ENCODE peak calls at places on chromosome 9, in eight cellular contexts. Z is GM03348; B is substantia nigra; L is SJSA1; G is activated T-helper 1 cell treated with anti-CD3 and anti-CD28 coated beads, Interleukin-2, amount 50 U/mL, for 16 hours; H is SIG-M5; A is NCI-H226; Y is COLO829. W is an unnamed sample.

GRCh38 chr9:18362901-18363685 is 110.9 kb upstream of the ADAMTSL1 start:
- DNase-seq in Z (no peak), B (no peak), L (peak; percentile 1), G (no peak), H (no peak), A (no peak), Y (no peak), W (no peak)

GRCh38 chr9:103301051-103301450 is 305.9 kb downstream of the CYLC2 start:
- DNase-seq in Z (no peak), B (no peak), L (no peak), G (no peak), H (no peak), A (peak; percentile 72), Y (no peak), W (no peak)

GRCh38 chr9:89928106-89928505 is 323.3 kb downstream of the GADD45G start:
- DNase-seq in Z (no peak), B (no peak), L (no peak), G (no peak), H (no peak), A (no peak), Y (no peak), W (no peak)

GRCh38 chr9:87714819-87715218 is 11.1 kb upstream of the CTSL start:
- DNase-seq in Z (peak; percentile 70), B (peak; percentile 13), L (no peak), G (no peak), H (no peak), A (peak; percentile 55), Y (peak; percentile 69), W (no peak)

GRCh38 chr9:70389642-70390266 is 24.7 kb downstream of the KLF9 start:
- DNase-seq in Z (peak; percentile 27), B (no peak), L (no peak), G (no peak), H (no peak), A (no peak), Y (no peak), W (no peak)

GRCh38 chr9:68443560-68443959 is 87.1 kb downstream of the PGM5 start:
- DNase-seq in Z (no peak), B (no peak), L (no peak), G (no peak), H (no peak), A (no peak), Y (no peak), W (no peak)

GRCh38 chr9:136539427-136540412 is 6.1 kb downstream of the NOTCH1 start:
- DNase-seq in Z (no peak), B (peak; percentile 58), L (no peak), G (peak; percentile 86), H (peak; percentile 72), A (no peak), Y (no peak), W (peak; percentile 51)

GRCh38 chr9:131747352-131747751 is 7.5 kb upstream of the RAPGEF1 start:
- DNase-seq in Z (peak; percentile 66), B (no peak), L (peak; percentile 43), G (no peak), H (peak; percentile 14), A (no peak), Y (peak; percentile 70), W (no peak)

GRCh38 chr9:126329476-126330275 is 3.0 kb downstream of the MVB12B start:
- DNase-seq in Z (no peak), B (no peak), L (no peak), G (no peak), H (no peak), A (no peak), Y (no peak), W (no peak)

GRCh38 chr9:32571969-32572899 is 725 bp downstream of the NDUFB6 start:
- DNase-seq in Z (peak; percentile 78), B (peak; percentile 45), L (peak; percentile 49), G (peak; percentile 52), H (no peak), A (peak; percentile 30), Y (peak; percentile 84), W (no peak)

GRCh38 chr9:133087429-133088145 is 25.8 kb downstream of the CEL start:
- DNase-seq in Z (no peak), B (no peak), L (no peak), G (no peak), H (no peak), A (no peak), Y (no peak), W (no peak)

GRCh38 chr9:126108240-126108639 is 218.4 kb upstream of the MVB12B start:
- DNase-seq in Z (peak; percentile 35), B (no peak), L (no peak), G (no peak), H (no peak), A (no peak), Y (peak; percentile 36), W (no peak)

GRCh38 chr9:33289501-33289900 is 815 bp upstream of the NFX1 start:
- DNase-seq in Z (peak; percentile 5), B (no peak), L (no peak), G (no peak), H (no peak), A (no peak), Y (peak; percentile 19), W (no peak)